ENCODE peak calls at places on chromosomes 5 and 9, in six cellular contexts. O, K, V, T, B and S are unnamed samples.

GRCh38 chr5:17132444-17133083 is 84.9 kb upstream of the BASP1 start:
- DNase-seq in T (no peak), V (no peak), K (peak; percentile 16), B (no peak), O (no peak), S (no peak)

GRCh38 chr5:109656829-109657228 is 32.9 kb upstream of the MAN2A1 start:
- DNase-seq in V (no peak), T (peak; percentile 13), O (no peak), K (peak; percentile 70), B (peak; percentile 4), S (peak; percentile 54)

GRCh38 chr5:137739737-137740136 is 3.8 kb upstream of the KLHL3 start:
- DNase-seq in O (no peak), K (no peak), V (no peak), B (no peak), T (no peak), S (no peak)

GRCh38 chr9:134769084-134769455 is 111.5 kb upstream of the FCN2 start:
- DNase-seq in T (no peak), B (no peak), K (no peak), O (no peak), V (no peak), S (no peak)

GRCh38 chr9:87119328-87119881 is 172.1 kb upstream of the GAS1 start:
- DNase-seq in O (no peak), K (no peak), T (no peak), V (no peak), B (no peak), S (peak; percentile 66)

GRCh38 chr5:1726956-1727355 is 72.7 kb downstream of the MRPL36 start:
- DNase-seq in O (no peak), B (no peak), K (no peak), T (no peak), V (peak; percentile 22), S (no peak)

GRCh38 chr5:76807296-76807695 is 11.5 kb upstream of the F2RL1 start:
- DNase-seq in K (peak; percentile 29), T (no peak), B (no peak), O (no peak), V (no peak), S (no peak)

GRCh38 chr9:98191615-98192502 is 578 bp downstream of the CORO2A start:
- DNase-seq in B (peak; percentile 24), V (peak; percentile 86), O (no peak), T (peak; percentile 15), K (no peak), S (no peak)

GRCh38 chr9:94554439-94555331 is at the start of gene PCAT7:
- DNase-seq in K (no peak), V (peak; percentile 83), T (peak; percentile 23), B (no peak), O (peak; percentile 1), S (no peak)

GRCh38 chr5:92979716-92980115 is 601.3 kb downstream of the NR2F1-AS1 start:
- DNase-seq in O (no peak), B (no peak), V (no peak), K (peak; percentile 65), T (no peak), S (no peak)

GRCh38 chr5:151215546-151215880 is 8.4 kb downstream of the CCDC69 start:
- DNase-seq in O (no peak), V (no peak), T (no peak), B (no peak), K (no peak), S (no peak)

GRCh38 chr9:114606597-114607207 is 4.4 kb upstream of the TMEM268 start:
- DNase-seq in O (no peak), V (no peak), K (no peak), T (no peak), B (no peak), S (no peak)

GRCh38 chr5:141811287-141812155 is 66.7 kb downstream of the PCDH1 start:
- DNase-seq in T (peak; percentile 10), O (peak; percentile 30), B (no peak), K (peak; percentile 43), V (no peak), S (no peak)

GRCh38 chr9:129182625-129183494 is 4.8 kb upstream of the IER5L start:
- DNase-seq in T (no peak), V (no peak), O (no peak), K (no peak), B (no peak), S (no peak)

GRCh38 chr9:131065599-131065998 is 30.7 kb upstream of the AIF1L start:
- DNase-seq in V (no peak), O (no peak), K (no peak), T (no peak), B (no peak), S (no peak)

GRCh38 chr5:22889714-22890113 is 36.6 kb upstream of the CDH12 start:
- DNase-seq in V (no peak), T (no peak), B (no peak), K (no peak), O (no peak), S (no peak)

GRCh38 chr5:81247441-81247972 is 14.4 kb downstream of the CKMT2 start:
- DNase-seq in K (peak; percentile 70), V (no peak), O (no peak), T (no peak), B (no peak), S (no peak)

GRCh38 chr9:15144567-15145174 is 162.3 kb downstream of the TTC39B start:
- DNase-seq in K (no peak), B (no peak), T (no peak), V (no peak), O (no peak), S (no peak)

GRCh38 chr5:93421987-93422391 is 159.0 kb downstream of the NR2F1-AS1 start:
- DNase-seq in O (no peak), B (no peak), T (no peak), K (peak; percentile 36), V (no peak), S (no peak)

GRCh38 chr5:28807230-28807629 is 1768.8 kb upstream of the CDH9 start:
- DNase-seq in V (no peak), K (no peak), T (no peak), B (no peak), O (no peak), S (no peak)

GRCh38 chr5:160231789-160232342 is 2.6 kb downstream of the FABP6 start:
- DNase-seq in V (no peak), K (no peak), O (no peak), B (no peak), T (no peak), S (no peak)

GRCh38 chr9:90702431-90702830 is 59.8 kb upstream of the DIRAS2 start:
- DNase-seq in K (no peak), V (no peak), O (no peak), T (no peak), B (no peak), S (no peak)

GRCh38 chr5:110309222-110309621 is 417.2 kb downstream of the TMEM232 start:
- DNase-seq in B (no peak), T (no peak), V (no peak), K (no peak), O (no peak), S (no peak)

GRCh38 chr9:4666042-4666699 is at the start of gene SPATA6L:
- DNase-seq in V (peak; percentile 92), K (peak; percentile 58), O (peak; percentile 37), T (peak; percentile 23), B (peak; percentile 16), S (no peak)

GRCh38 chr5:176806137-176806536 is 4.2 kb upstream of the UNC5A start:
- DNase-seq in O (no peak), K (no peak), B (no peak), V (no peak), T (no peak), S (no peak)

GRCh38 chr5:72543365-72543764 is 36.2 kb upstream of the ZNF366 start:
- DNase-seq in B (no peak), O (no peak), K (no peak), V (no peak), T (no peak), S (peak; percentile 68)

GRCh38 chr9:134655591-134656333 is 14.2 kb downstream of the COL5A1 start:
- DNase-seq in K (no peak), B (no peak), O (no peak), V (peak; percentile 57), T (no peak), S (no peak)

GRCh38 chr5:123512631-123513461 is 869 bp downstream of the CSNK1G3 start:
- DNase-seq in B (peak; percentile 14), V (peak; percentile 70), K (peak; percentile 26), O (peak; percentile 33), T (peak; percentile 13), S (no peak)